ENCODE peak calls at places on chromosome 9, in four cellular contexts. One of them, this sample, is unnamed.
A peak's percentile ranks its signal among the peaks of the same experiment; 100 is the strongest.

GRCh38 chr9:31210982-31211570 is 1173.4 kb upstream of the ACO1 start:
- DNase-seq in cardiac fibroblast: no peak
- DNase-seq in RPMI8226: peak; percentile 56
- DNase-seq in nucleus accumbens: no peak
- DNase-seq in this sample: no peak

GRCh38 chr9:133515615-133516255 is 9.0 kb downstream of the MYMK start:
- DNase-seq in cardiac fibroblast: no peak
- DNase-seq in RPMI8226: no peak
- DNase-seq in nucleus accumbens: no peak
- DNase-seq in this sample: no peak

GRCh38 chr9:134475051-134475790 is 149.0 kb downstream of the RXRA start:
- DNase-seq in cardiac fibroblast: peak; percentile 82
- DNase-seq in RPMI8226: no peak
- DNase-seq in nucleus accumbens: no peak
- DNase-seq in this sample: no peak

GRCh38 chr9:81604306-81605153 is 84.8 kb downstream of the TLE1 start:
- DNase-seq in cardiac fibroblast: no peak
- DNase-seq in RPMI8226: no peak
- DNase-seq in nucleus accumbens: no peak
- DNase-seq in this sample: no peak

GRCh38 chr9:14298607-14299022 is 15.3 kb downstream of the NFIB start:
- DNase-seq in cardiac fibroblast: no peak
- DNase-seq in RPMI8226: no peak
- DNase-seq in nucleus accumbens: no peak
- DNase-seq in this sample: no peak

GRCh38 chr9:124477211-124478013 is 27.2 kb downstream of the ADGRD2 start:
- DNase-seq in cardiac fibroblast: no peak
- DNase-seq in RPMI8226: peak; percentile 50
- DNase-seq in nucleus accumbens: no peak
- DNase-seq in this sample: no peak

GRCh38 chr9:7341571-7341970 is 458.0 kb downstream of the DMAC1 start:
- DNase-seq in cardiac fibroblast: no peak
- DNase-seq in RPMI8226: no peak
- DNase-seq in nucleus accumbens: no peak
- DNase-seq in this sample: no peak

GRCh38 chr9:112048924-112049785 is 125.9 kb downstream of the SUSD1 start:
- DNase-seq in cardiac fibroblast: peak; percentile 78
- DNase-seq in RPMI8226: peak; percentile 10
- DNase-seq in nucleus accumbens: no peak
- DNase-seq in this sample: no peak

GRCh38 chr9:34633851-34634550 is 3.6 kb downstream of the SIGMAR1 start:
- DNase-seq in cardiac fibroblast: peak; percentile 69
- DNase-seq in RPMI8226: peak; percentile 67
- DNase-seq in nucleus accumbens: peak; percentile 24
- DNase-seq in this sample: peak; percentile 25

GRCh38 chr9:121122450-121123032 is 47.8 kb downstream of the CNTRL start:
- DNase-seq in cardiac fibroblast: peak; percentile 25
- DNase-seq in RPMI8226: no peak
- DNase-seq in nucleus accumbens: no peak
- DNase-seq in this sample: no peak

GRCh38 chr9:33782395-33783152 is 12.8 kb upstream of the PRSS3 start:
- DNase-seq in cardiac fibroblast: peak; percentile 76
- DNase-seq in RPMI8226: no peak
- DNase-seq in nucleus accumbens: no peak
- DNase-seq in this sample: no peak

GRCh38 chr9:99873943-99874584 is 32.4 kb upstream of the STX17 start:
- DNase-seq in cardiac fibroblast: peak; percentile 24
- DNase-seq in RPMI8226: no peak
- DNase-seq in nucleus accumbens: no peak
- DNase-seq in this sample: no peak

GRCh38 chr9:92492781-92493401 is 10.6 kb upstream of the ASPN start:
- DNase-seq in cardiac fibroblast: no peak
- DNase-seq in RPMI8226: no peak
- DNase-seq in nucleus accumbens: no peak
- DNase-seq in this sample: no peak

GRCh38 chr9:12776775-12777055 is 1.9 kb downstream of the LURAP1L start:
- DNase-seq in cardiac fibroblast: peak; percentile 81
- DNase-seq in RPMI8226: no peak
- DNase-seq in nucleus accumbens: no peak
- DNase-seq in this sample: no peak

GRCh38 chr9:112233769-112234168 is 58.7 kb upstream of the SUSD1 start:
- DNase-seq in cardiac fibroblast: peak; percentile 95
- DNase-seq in RPMI8226: no peak
- DNase-seq in nucleus accumbens: no peak
- DNase-seq in this sample: no peak

GRCh38 chr9:121350993-121351561 is 19.0 kb downstream of the STOM start:
- DNase-seq in cardiac fibroblast: peak; percentile 96
- DNase-seq in RPMI8226: peak; percentile 95
- DNase-seq in nucleus accumbens: peak; percentile 6
- DNase-seq in this sample: peak; percentile 54

GRCh38 chr9:129576546-129577543 is 44.1 kb downstream of the C9orf50 start:
- DNase-seq in cardiac fibroblast: peak; percentile 89
- DNase-seq in RPMI8226: no peak
- DNase-seq in nucleus accumbens: no peak
- DNase-seq in this sample: no peak

GRCh38 chr9:8457050-8457449 is 657.5 kb upstream of the DMAC1 start:
- DNase-seq in cardiac fibroblast: no peak
- DNase-seq in RPMI8226: no peak
- DNase-seq in nucleus accumbens: no peak
- DNase-seq in this sample: no peak

GRCh38 chr9:5631021-5631420 is 2.1 kb downstream of the RIC1 start:
- DNase-seq in cardiac fibroblast: peak; percentile 44
- DNase-seq in RPMI8226: no peak
- DNase-seq in nucleus accumbens: no peak
- DNase-seq in this sample: no peak

GRCh38 chr9:81369136-81369535 is 320.2 kb downstream of the TLE1 start:
- DNase-seq in cardiac fibroblast: no peak
- DNase-seq in RPMI8226: no peak
- DNase-seq in nucleus accumbens: no peak
- DNase-seq in this sample: no peak

GRCh38 chr9:4591123-4591500 is 71.0 kb upstream of the PLPP6 start:
- DNase-seq in cardiac fibroblast: no peak
- DNase-seq in RPMI8226: no peak
- DNase-seq in nucleus accumbens: no peak
- DNase-seq in this sample: no peak

GRCh38 chr9:123402981-123403509 is 47.0 kb downstream of the CRB2 start:
- DNase-seq in cardiac fibroblast: no peak
- DNase-seq in RPMI8226: no peak
- DNase-seq in nucleus accumbens: no peak
- DNase-seq in this sample: peak; percentile 16

GRCh38 chr9:16521868-16522381 is 348.5 kb downstream of the BNC2 start:
- DNase-seq in cardiac fibroblast: peak; percentile 79
- DNase-seq in RPMI8226: no peak
- DNase-seq in nucleus accumbens: no peak
- DNase-seq in this sample: no peak

GRCh38 chr9:63817622-63818518 is 1467.1 kb downstream of the FOXD4L5 start:
- DNase-seq in cardiac fibroblast: peak; percentile 21
- DNase-seq in RPMI8226: peak; percentile 53
- DNase-seq in nucleus accumbens: no peak
- DNase-seq in this sample: no peak

GRCh38 chr9:35905912-35906679 is at the start of gene HRCT1:
- DNase-seq in cardiac fibroblast: peak; percentile 96
- DNase-seq in RPMI8226: peak; percentile 60
- DNase-seq in nucleus accumbens: no peak
- DNase-seq in this sample: no peak

GRCh38 chr9:38089387-38090165 is 20.5 kb upstream of the SHB start:
- DNase-seq in cardiac fibroblast: no peak
- DNase-seq in RPMI8226: no peak
- DNase-seq in nucleus accumbens: no peak
- DNase-seq in this sample: no peak

GRCh38 chr9:106862946-106863740 is at the start of gene ZNF462:
- DNase-seq in cardiac fibroblast: peak; percentile 84
- DNase-seq in RPMI8226: no peak
- DNase-seq in nucleus accumbens: peak; percentile 70
- DNase-seq in this sample: no peak

GRCh38 chr9:132794730-132795380 is 83.2 kb downstream of the AK8 start:
- DNase-seq in cardiac fibroblast: no peak
- DNase-seq in RPMI8226: peak; percentile 80
- DNase-seq in nucleus accumbens: no peak
- DNase-seq in this sample: no peak

GRCh38 chr9:121463026-121463827 is 36.4 kb downstream of the GGTA1 start:
- DNase-seq in cardiac fibroblast: peak; percentile 39
- DNase-seq in RPMI8226: peak; percentile 37
- DNase-seq in nucleus accumbens: no peak
- DNase-seq in this sample: no peak

GRCh38 chr9:1208185-1208584 is 158.0 kb downstream of the DMRT2 start:
- DNase-seq in cardiac fibroblast: peak; percentile 72
- DNase-seq in RPMI8226: no peak
- DNase-seq in nucleus accumbens: no peak
- DNase-seq in this sample: no peak

This sample was measured in C1 segment of cervical spinal cord.